ENCODE peak calls at places on chromosome X, in five cellular contexts. One of them, this sample, is unnamed.
A peak's percentile ranks its signal among the peaks of the same experiment; 100 is the strongest.

GRCh38 chrX:139204903-139205667 is 325.5 kb upstream of the F9 start:
- DNase-seq in activated CD4-positive, alpha-beta T cell treated with anti-CD3 and anti-CD28 coated beads for 24 hours: no peak
- DNase-seq in NCI-H1436: peak; percentile 6
- DNase-seq in stimulated activated CD8-positive, alpha-beta memory T cell treated with anti-CD3 and anti-CD28 coated beads, Interleukin-15, amount 100 ng/mL, for 24 hours: no peak
- DNase-seq in M059J: peak; percentile 75
- DNase-seq in this sample: no peak

GRCh38 chrX:113009837-113010236 is 169.2 kb upstream of the AMOT start:
- DNase-seq in activated CD4-positive, alpha-beta T cell treated with anti-CD3 and anti-CD28 coated beads for 24 hours: no peak
- DNase-seq in NCI-H1436: no peak
- DNase-seq in stimulated activated CD8-positive, alpha-beta memory T cell treated with anti-CD3 and anti-CD28 coated beads, Interleukin-15, amount 100 ng/mL, for 24 hours: no peak
- DNase-seq in M059J: no peak
- DNase-seq in this sample: no peak

GRCh38 chrX:130299279-130300009 is 30.7 kb upstream of the ZNF280C start:
- DNase-seq in activated CD4-positive, alpha-beta T cell treated with anti-CD3 and anti-CD28 coated beads for 24 hours: no peak
- DNase-seq in NCI-H1436: peak; percentile 7
- DNase-seq in stimulated activated CD8-positive, alpha-beta memory T cell treated with anti-CD3 and anti-CD28 coated beads, Interleukin-15, amount 100 ng/mL, for 24 hours: no peak
- DNase-seq in M059J: peak; percentile 37
- DNase-seq in this sample: no peak

GRCh38 chrX:70042399-70043371 is 7.1 kb downstream of the AWAT2 start:
- DNase-seq in activated CD4-positive, alpha-beta T cell treated with anti-CD3 and anti-CD28 coated beads for 24 hours: no peak
- DNase-seq in NCI-H1436: no peak
- DNase-seq in stimulated activated CD8-positive, alpha-beta memory T cell treated with anti-CD3 and anti-CD28 coated beads, Interleukin-15, amount 100 ng/mL, for 24 hours: no peak
- DNase-seq in M059J: peak; percentile 28
- DNase-seq in this sample: no peak

GRCh38 chrX:130688360-130688759 is 214.6 kb downstream of the ENOX2 start:
- DNase-seq in activated CD4-positive, alpha-beta T cell treated with anti-CD3 and anti-CD28 coated beads for 24 hours: no peak
- DNase-seq in NCI-H1436: no peak
- DNase-seq in stimulated activated CD8-positive, alpha-beta memory T cell treated with anti-CD3 and anti-CD28 coated beads, Interleukin-15, amount 100 ng/mL, for 24 hours: no peak
- DNase-seq in M059J: no peak
- DNase-seq in this sample: no peak

GRCh38 chrX:45623266-45623665 is 422.6 kb upstream of the DIPK2B start:
- DNase-seq in activated CD4-positive, alpha-beta T cell treated with anti-CD3 and anti-CD28 coated beads for 24 hours: no peak
- DNase-seq in NCI-H1436: no peak
- DNase-seq in stimulated activated CD8-positive, alpha-beta memory T cell treated with anti-CD3 and anti-CD28 coated beads, Interleukin-15, amount 100 ng/mL, for 24 hours: no peak
- DNase-seq in M059J: peak; percentile 95
- DNase-seq in this sample: no peak

GRCh38 chrX:107505223-107505622 is 55.8 kb downstream of the FRMPD3 start:
- DNase-seq in activated CD4-positive, alpha-beta T cell treated with anti-CD3 and anti-CD28 coated beads for 24 hours: no peak
- DNase-seq in NCI-H1436: no peak
- DNase-seq in stimulated activated CD8-positive, alpha-beta memory T cell treated with anti-CD3 and anti-CD28 coated beads, Interleukin-15, amount 100 ng/mL, for 24 hours: no peak
- DNase-seq in M059J: peak; percentile 7
- DNase-seq in this sample: no peak

GRCh38 chrX:139929876-139930275 is 3.0 kb downstream of the ATP11C start:
- DNase-seq in activated CD4-positive, alpha-beta T cell treated with anti-CD3 and anti-CD28 coated beads for 24 hours: no peak
- DNase-seq in NCI-H1436: no peak
- DNase-seq in stimulated activated CD8-positive, alpha-beta memory T cell treated with anti-CD3 and anti-CD28 coated beads, Interleukin-15, amount 100 ng/mL, for 24 hours: no peak
- DNase-seq in M059J: no peak
- DNase-seq in this sample: no peak

GRCh38 chrX:69031971-69032391 is 133.3 kb downstream of the PJA1 start:
- DNase-seq in activated CD4-positive, alpha-beta T cell treated with anti-CD3 and anti-CD28 coated beads for 24 hours: no peak
- DNase-seq in NCI-H1436: no peak
- DNase-seq in stimulated activated CD8-positive, alpha-beta memory T cell treated with anti-CD3 and anti-CD28 coated beads, Interleukin-15, amount 100 ng/mL, for 24 hours: no peak
- DNase-seq in M059J: peak; percentile 49
- DNase-seq in this sample: no peak

GRCh38 chrX:120419465-120419864 is 49.6 kb downstream of the LAMP2 start:
- DNase-seq in activated CD4-positive, alpha-beta T cell treated with anti-CD3 and anti-CD28 coated beads for 24 hours: no peak
- DNase-seq in NCI-H1436: no peak
- DNase-seq in stimulated activated CD8-positive, alpha-beta memory T cell treated with anti-CD3 and anti-CD28 coated beads, Interleukin-15, amount 100 ng/mL, for 24 hours: no peak
- DNase-seq in M059J: no peak
- DNase-seq in this sample: no peak

GRCh38 chrX:129632443-129632842 is 22.3 kb downstream of the APLN start:
- DNase-seq in activated CD4-positive, alpha-beta T cell treated with anti-CD3 and anti-CD28 coated beads for 24 hours: no peak
- DNase-seq in NCI-H1436: no peak
- DNase-seq in stimulated activated CD8-positive, alpha-beta memory T cell treated with anti-CD3 and anti-CD28 coated beads, Interleukin-15, amount 100 ng/mL, for 24 hours: no peak
- DNase-seq in M059J: peak; percentile 33
- DNase-seq in this sample: no peak

GRCh38 chrX:32530802-32531403 is 680.4 kb downstream of the DMD start:
- DNase-seq in activated CD4-positive, alpha-beta T cell treated with anti-CD3 and anti-CD28 coated beads for 24 hours: no peak
- DNase-seq in NCI-H1436: no peak
- DNase-seq in stimulated activated CD8-positive, alpha-beta memory T cell treated with anti-CD3 and anti-CD28 coated beads, Interleukin-15, amount 100 ng/mL, for 24 hours: no peak
- DNase-seq in M059J: peak; percentile 12
- DNase-seq in this sample: no peak

GRCh38 chrX:119516157-119516702 is 48.0 kb downstream of the SLC25A5 start:
- DNase-seq in activated CD4-positive, alpha-beta T cell treated with anti-CD3 and anti-CD28 coated beads for 24 hours: no peak
- DNase-seq in NCI-H1436: peak; percentile 74
- DNase-seq in stimulated activated CD8-positive, alpha-beta memory T cell treated with anti-CD3 and anti-CD28 coated beads, Interleukin-15, amount 100 ng/mL, for 24 hours: no peak
- DNase-seq in M059J: peak; percentile 71
- DNase-seq in this sample: peak; percentile 52

GRCh38 chrX:42739771-42740170 is 38.2 kb downstream of the PPP1R2C start:
- DNase-seq in activated CD4-positive, alpha-beta T cell treated with anti-CD3 and anti-CD28 coated beads for 24 hours: no peak
- DNase-seq in NCI-H1436: no peak
- DNase-seq in stimulated activated CD8-positive, alpha-beta memory T cell treated with anti-CD3 and anti-CD28 coated beads, Interleukin-15, amount 100 ng/mL, for 24 hours: no peak
- DNase-seq in M059J: no peak
- DNase-seq in this sample: no peak

GRCh38 chrX:154123241-154124219 is 20.5 kb upstream of the OPN1LW start:
- DNase-seq in activated CD4-positive, alpha-beta T cell treated with anti-CD3 and anti-CD28 coated beads for 24 hours: no peak
- DNase-seq in NCI-H1436: no peak
- DNase-seq in stimulated activated CD8-positive, alpha-beta memory T cell treated with anti-CD3 and anti-CD28 coated beads, Interleukin-15, amount 100 ng/mL, for 24 hours: no peak
- DNase-seq in M059J: peak; percentile 58
- DNase-seq in this sample: no peak

GRCh38 chrX:13647709-13648212 is 5.2 kb upstream of the TCEANC start:
- DNase-seq in activated CD4-positive, alpha-beta T cell treated with anti-CD3 and anti-CD28 coated beads for 24 hours: peak; percentile 33
- DNase-seq in NCI-H1436: no peak
- DNase-seq in stimulated activated CD8-positive, alpha-beta memory T cell treated with anti-CD3 and anti-CD28 coated beads, Interleukin-15, amount 100 ng/mL, for 24 hours: no peak
- DNase-seq in M059J: peak; percentile 19
- DNase-seq in this sample: no peak

GRCh38 chrX:2614911-2615310 is 76.2 kb upstream of the CD99 start:
- DNase-seq in activated CD4-positive, alpha-beta T cell treated with anti-CD3 and anti-CD28 coated beads for 24 hours: no peak
- DNase-seq in NCI-H1436: no peak
- DNase-seq in stimulated activated CD8-positive, alpha-beta memory T cell treated with anti-CD3 and anti-CD28 coated beads, Interleukin-15, amount 100 ng/mL, for 24 hours: no peak
- DNase-seq in M059J: peak; percentile 67
- DNase-seq in this sample: no peak

GRCh38 chrX:151279161-151279560 is 102.8 kb downstream of the GPR50 start:
- DNase-seq in activated CD4-positive, alpha-beta T cell treated with anti-CD3 and anti-CD28 coated beads for 24 hours: no peak
- DNase-seq in NCI-H1436: no peak
- DNase-seq in stimulated activated CD8-positive, alpha-beta memory T cell treated with anti-CD3 and anti-CD28 coated beads, Interleukin-15, amount 100 ng/mL, for 24 hours: no peak
- DNase-seq in M059J: no peak
- DNase-seq in this sample: no peak

GRCh38 chrX:73859622-73860021 is 296.6 kb downstream of the CHIC1 start:
- DNase-seq in activated CD4-positive, alpha-beta T cell treated with anti-CD3 and anti-CD28 coated beads for 24 hours: no peak
- DNase-seq in NCI-H1436: no peak
- DNase-seq in stimulated activated CD8-positive, alpha-beta memory T cell treated with anti-CD3 and anti-CD28 coated beads, Interleukin-15, amount 100 ng/mL, for 24 hours: no peak
- DNase-seq in M059J: no peak
- DNase-seq in this sample: no peak

GRCh38 chrX:10567136-10567535 is 53.2 kb downstream of the MID1 start:
- DNase-seq in activated CD4-positive, alpha-beta T cell treated with anti-CD3 and anti-CD28 coated beads for 24 hours: no peak
- DNase-seq in NCI-H1436: no peak
- DNase-seq in stimulated activated CD8-positive, alpha-beta memory T cell treated with anti-CD3 and anti-CD28 coated beads, Interleukin-15, amount 100 ng/mL, for 24 hours: no peak
- DNase-seq in M059J: no peak
- DNase-seq in this sample: no peak

GRCh38 chrX:132807411-132808030 is 150.9 kb downstream of the HS6ST2 start:
- DNase-seq in activated CD4-positive, alpha-beta T cell treated with anti-CD3 and anti-CD28 coated beads for 24 hours: no peak
- DNase-seq in NCI-H1436: no peak
- DNase-seq in stimulated activated CD8-positive, alpha-beta memory T cell treated with anti-CD3 and anti-CD28 coated beads, Interleukin-15, amount 100 ng/mL, for 24 hours: no peak
- DNase-seq in M059J: no peak
- DNase-seq in this sample: no peak

GRCh38 chrX:142068365-142068764 is 136.7 kb downstream of the MAGEC2 start:
- DNase-seq in activated CD4-positive, alpha-beta T cell treated with anti-CD3 and anti-CD28 coated beads for 24 hours: no peak
- DNase-seq in NCI-H1436: no peak
- DNase-seq in stimulated activated CD8-positive, alpha-beta memory T cell treated with anti-CD3 and anti-CD28 coated beads, Interleukin-15, amount 100 ng/mL, for 24 hours: no peak
- DNase-seq in M059J: peak; percentile 20
- DNase-seq in this sample: no peak

GRCh38 chrX:103656623-103657022 is 27.8 kb downstream of the TCEAL1 start:
- DNase-seq in activated CD4-positive, alpha-beta T cell treated with anti-CD3 and anti-CD28 coated beads for 24 hours: no peak
- DNase-seq in NCI-H1436: no peak
- DNase-seq in stimulated activated CD8-positive, alpha-beta memory T cell treated with anti-CD3 and anti-CD28 coated beads, Interleukin-15, amount 100 ng/mL, for 24 hours: no peak
- DNase-seq in M059J: peak; percentile 98
- DNase-seq in this sample: no peak

GRCh38 chrX:66200050-66200664 is 36.1 kb downstream of the HEPH start:
- DNase-seq in activated CD4-positive, alpha-beta T cell treated with anti-CD3 and anti-CD28 coated beads for 24 hours: no peak
- DNase-seq in NCI-H1436: no peak
- DNase-seq in stimulated activated CD8-positive, alpha-beta memory T cell treated with anti-CD3 and anti-CD28 coated beads, Interleukin-15, amount 100 ng/mL, for 24 hours: no peak
- DNase-seq in M059J: no peak
- DNase-seq in this sample: no peak

GRCh38 chrX:45758319-45758718 is 557.6 kb upstream of the DIPK2B start:
- DNase-seq in activated CD4-positive, alpha-beta T cell treated with anti-CD3 and anti-CD28 coated beads for 24 hours: no peak
- DNase-seq in NCI-H1436: no peak
- DNase-seq in stimulated activated CD8-positive, alpha-beta memory T cell treated with anti-CD3 and anti-CD28 coated beads, Interleukin-15, amount 100 ng/mL, for 24 hours: no peak
- DNase-seq in M059J: peak; percentile 95
- DNase-seq in this sample: no peak

GRCh38 chrX:25523574-25523973 is 507.8 kb upstream of the ARX start:
- DNase-seq in activated CD4-positive, alpha-beta T cell treated with anti-CD3 and anti-CD28 coated beads for 24 hours: no peak
- DNase-seq in NCI-H1436: peak; percentile 0
- DNase-seq in stimulated activated CD8-positive, alpha-beta memory T cell treated with anti-CD3 and anti-CD28 coated beads, Interleukin-15, amount 100 ng/mL, for 24 hours: no peak
- DNase-seq in M059J: no peak
- DNase-seq in this sample: no peak

GRCh38 chrX:47217121-47217851 is 1.2 kb upstream of the CDK16 start:
- DNase-seq in activated CD4-positive, alpha-beta T cell treated with anti-CD3 and anti-CD28 coated beads for 24 hours: no peak
- DNase-seq in NCI-H1436: no peak
- DNase-seq in stimulated activated CD8-positive, alpha-beta memory T cell treated with anti-CD3 and anti-CD28 coated beads, Interleukin-15, amount 100 ng/mL, for 24 hours: no peak
- DNase-seq in M059J: peak; percentile 95
- DNase-seq in this sample: no peak

GRCh38 chrX:132958086-132958703 is at the start of gene HS6ST2:
- DNase-seq in activated CD4-positive, alpha-beta T cell treated with anti-CD3 and anti-CD28 coated beads for 24 hours: no peak
- DNase-seq in NCI-H1436: no peak
- DNase-seq in stimulated activated CD8-positive, alpha-beta memory T cell treated with anti-CD3 and anti-CD28 coated beads, Interleukin-15, amount 100 ng/mL, for 24 hours: no peak
- DNase-seq in M059J: no peak
- DNase-seq in this sample: no peak

GRCh38 chrX:42398967-42399631 is 378.9 kb downstream of the PPP1R2C start:
- DNase-seq in activated CD4-positive, alpha-beta T cell treated with anti-CD3 and anti-CD28 coated beads for 24 hours: no peak
- DNase-seq in NCI-H1436: no peak
- DNase-seq in stimulated activated CD8-positive, alpha-beta memory T cell treated with anti-CD3 and anti-CD28 coated beads, Interleukin-15, amount 100 ng/mL, for 24 hours: no peak
- DNase-seq in M059J: peak; percentile 30
- DNase-seq in this sample: no peak

GRCh38 chrX:155148724-155149537 is 67.3 kb upstream of the VBP1 start:
- DNase-seq in activated CD4-positive, alpha-beta T cell treated with anti-CD3 and anti-CD28 coated beads for 24 hours: no peak
- DNase-seq in NCI-H1436: no peak
- DNase-seq in stimulated activated CD8-positive, alpha-beta memory T cell treated with anti-CD3 and anti-CD28 coated beads, Interleukin-15, amount 100 ng/mL, for 24 hours: no peak
- DNase-seq in M059J: peak; percentile 31
- DNase-seq in this sample: no peak

GRCh38 chrX:50988649-50989048 is 78.1 kb downstream of the BMP15 start:
- DNase-seq in activated CD4-positive, alpha-beta T cell treated with anti-CD3 and anti-CD28 coated beads for 24 hours: no peak
- DNase-seq in NCI-H1436: no peak
- DNase-seq in stimulated activated CD8-positive, alpha-beta memory T cell treated with anti-CD3 and anti-CD28 coated beads, Interleukin-15, amount 100 ng/mL, for 24 hours: no peak
- DNase-seq in M059J: peak; percentile 36
- DNase-seq in this sample: no peak

GRCh38 chrX:27391601-27392000 is 71.5 kb downstream of the PPP4R3C start:
- DNase-seq in activated CD4-positive, alpha-beta T cell treated with anti-CD3 and anti-CD28 coated beads for 24 hours: no peak
- DNase-seq in NCI-H1436: no peak
- DNase-seq in stimulated activated CD8-positive, alpha-beta memory T cell treated with anti-CD3 and anti-CD28 coated beads, Interleukin-15, amount 100 ng/mL, for 24 hours: no peak
- DNase-seq in M059J: peak; percentile 44
- DNase-seq in this sample: no peak

GRCh38 chrX:39895228-39896110 is 202.3 kb downstream of the BCOR start:
- DNase-seq in activated CD4-positive, alpha-beta T cell treated with anti-CD3 and anti-CD28 coated beads for 24 hours: no peak
- DNase-seq in NCI-H1436: no peak
- DNase-seq in stimulated activated CD8-positive, alpha-beta memory T cell treated with anti-CD3 and anti-CD28 coated beads, Interleukin-15, amount 100 ng/mL, for 24 hours: no peak
- DNase-seq in M059J: peak; percentile 88
- DNase-seq in this sample: no peak

GRCh38 chrX:154472685-154473632 is 6.1 kb downstream of the LAGE3 start:
- DNase-seq in activated CD4-positive, alpha-beta T cell treated with anti-CD3 and anti-CD28 coated beads for 24 hours: no peak
- DNase-seq in NCI-H1436: no peak
- DNase-seq in stimulated activated CD8-positive, alpha-beta memory T cell treated with anti-CD3 and anti-CD28 coated beads, Interleukin-15, amount 100 ng/mL, for 24 hours: no peak
- DNase-seq in M059J: no peak
- DNase-seq in this sample: no peak

GRCh38 chrX:101260435-101260834 is 30.7 kb downstream of the TAF7L start:
- DNase-seq in activated CD4-positive, alpha-beta T cell treated with anti-CD3 and anti-CD28 coated beads for 24 hours: no peak
- DNase-seq in NCI-H1436: no peak
- DNase-seq in stimulated activated CD8-positive, alpha-beta memory T cell treated with anti-CD3 and anti-CD28 coated beads, Interleukin-15, amount 100 ng/mL, for 24 hours: no peak
- DNase-seq in M059J: peak; percentile 26
- DNase-seq in this sample: no peak

GRCh38 chrX:28010875-28011274 is 29.6 kb upstream of the DCAF8L1 start:
- DNase-seq in activated CD4-positive, alpha-beta T cell treated with anti-CD3 and anti-CD28 coated beads for 24 hours: no peak
- DNase-seq in NCI-H1436: no peak
- DNase-seq in stimulated activated CD8-positive, alpha-beta memory T cell treated with anti-CD3 and anti-CD28 coated beads, Interleukin-15, amount 100 ng/mL, for 24 hours: no peak
- DNase-seq in M059J: no peak
- DNase-seq in this sample: no peak